ENCODE peak calls at places on chromosomes 3 and 15, in five cellular contexts. One of them, this sample, is unnamed.

GRCh38 chr3:126341755-126342150 is 15.5 kb downstream of the KLF15 start:
- DNase-seq in GM23248: no peak
- DNase-seq in thoracic aorta: no peak
- DNase-seq in stimulated activated CD4-positive, alpha-beta T cell treated with anti-CD3 and anti-CD28 coated beads, Interleukin-12 subunit alpha, Interleukin-12 subunit beta, amount 100 ng/mL, for 4 hours: no peak
- DNase-seq in GDM1: no peak
- DNase-seq in this sample: no peak

GRCh38 chr15:81516461-81516860 is 142.4 kb upstream of the TMC3 start:
- DNase-seq in stimulated activated CD4-positive, alpha-beta T cell treated with anti-CD3 and anti-CD28 coated beads, Interleukin-12 subunit alpha, Interleukin-12 subunit beta, amount 100 ng/mL, for 4 hours: no peak
- DNase-seq in thoracic aorta: no peak
- DNase-seq in GDM1: no peak
- DNase-seq in GM23248: peak
- DNase-seq in this sample: peak

GRCh38 chr3:166510382-166510781 is 673.2 kb upstream of the BCHE start:
- DNase-seq in GM23248: no peak
- DNase-seq in GDM1: no peak
- DNase-seq in stimulated activated CD4-positive, alpha-beta T cell treated with anti-CD3 and anti-CD28 coated beads, Interleukin-12 subunit alpha, Interleukin-12 subunit beta, amount 100 ng/mL, for 4 hours: no peak
- DNase-seq in thoracic aorta: no peak
- DNase-seq in this sample: no peak

GRCh38 chr15:98653686-98654085 is 5.3 kb downstream of the IGF1R start:
- DNase-seq in stimulated activated CD4-positive, alpha-beta T cell treated with anti-CD3 and anti-CD28 coated beads, Interleukin-12 subunit alpha, Interleukin-12 subunit beta, amount 100 ng/mL, for 4 hours: no peak
- DNase-seq in thoracic aorta: no peak
- DNase-seq in GDM1: no peak
- DNase-seq in GM23248: peak
- DNase-seq in this sample: no peak

GRCh38 chr15:66004618-66005262 is 135.4 kb downstream of the RAB11A start:
- DNase-seq in GDM1: no peak
- DNase-seq in stimulated activated CD4-positive, alpha-beta T cell treated with anti-CD3 and anti-CD28 coated beads, Interleukin-12 subunit alpha, Interleukin-12 subunit beta, amount 100 ng/mL, for 4 hours: no peak
- DNase-seq in GM23248: peak
- DNase-seq in thoracic aorta: no peak
- DNase-seq in this sample: peak

GRCh38 chr15:67097893-67098740 is 32.7 kb downstream of the SMAD3 start:
- DNase-seq in stimulated activated CD4-positive, alpha-beta T cell treated with anti-CD3 and anti-CD28 coated beads, Interleukin-12 subunit alpha, Interleukin-12 subunit beta, amount 100 ng/mL, for 4 hours: no peak
- DNase-seq in GM23248: peak
- DNase-seq in GDM1: peak
- DNase-seq in thoracic aorta: no peak
- DNase-seq in this sample: peak

GRCh38 chr3:194249323-194250103 is 101.6 kb downstream of the CPN2 start:
- DNase-seq in stimulated activated CD4-positive, alpha-beta T cell treated with anti-CD3 and anti-CD28 coated beads, Interleukin-12 subunit alpha, Interleukin-12 subunit beta, amount 100 ng/mL, for 4 hours: no peak
- DNase-seq in thoracic aorta: no peak
- DNase-seq in GM23248: no peak
- DNase-seq in GDM1: peak
- DNase-seq in this sample: no peak

GRCh38 chr15:98322551-98322950 is 325.8 kb upstream of the IGF1R start:
- DNase-seq in GM23248: no peak
- DNase-seq in stimulated activated CD4-positive, alpha-beta T cell treated with anti-CD3 and anti-CD28 coated beads, Interleukin-12 subunit alpha, Interleukin-12 subunit beta, amount 100 ng/mL, for 4 hours: no peak
- DNase-seq in thoracic aorta: no peak
- DNase-seq in GDM1: no peak
- DNase-seq in this sample: no peak

GRCh38 chr3:53518495-53518981 is 24.1 kb downstream of the CACNA1D start:
- DNase-seq in GDM1: no peak
- DNase-seq in GM23248: no peak
- DNase-seq in stimulated activated CD4-positive, alpha-beta T cell treated with anti-CD3 and anti-CD28 coated beads, Interleukin-12 subunit alpha, Interleukin-12 subunit beta, amount 100 ng/mL, for 4 hours: no peak
- DNase-seq in thoracic aorta: no peak
- DNase-seq in this sample: no peak

GRCh38 chr3:42088803-42089520 is 2.2 kb upstream of the TRAK1 start:
- DNase-seq in GM23248: no peak
- DNase-seq in stimulated activated CD4-positive, alpha-beta T cell treated with anti-CD3 and anti-CD28 coated beads, Interleukin-12 subunit alpha, Interleukin-12 subunit beta, amount 100 ng/mL, for 4 hours: no peak
- DNase-seq in GDM1: no peak
- DNase-seq in thoracic aorta: no peak
- DNase-seq in this sample: no peak

GRCh38 chr15:66835558-66835878 is 133.5 kb downstream of the SMAD6 start:
- DNase-seq in stimulated activated CD4-positive, alpha-beta T cell treated with anti-CD3 and anti-CD28 coated beads, Interleukin-12 subunit alpha, Interleukin-12 subunit beta, amount 100 ng/mL, for 4 hours: no peak
- DNase-seq in GM23248: peak
- DNase-seq in GDM1: no peak
- DNase-seq in thoracic aorta: no peak
- DNase-seq in this sample: no peak

GRCh38 chr3:62048577-62048976 is 324.8 kb downstream of the FEZF2 start:
- DNase-seq in thoracic aorta: no peak
- DNase-seq in GM23248: no peak
- DNase-seq in stimulated activated CD4-positive, alpha-beta T cell treated with anti-CD3 and anti-CD28 coated beads, Interleukin-12 subunit alpha, Interleukin-12 subunit beta, amount 100 ng/mL, for 4 hours: no peak
- DNase-seq in GDM1: no peak
- DNase-seq in this sample: no peak

GRCh38 chr15:93384886-93385285 is 295.9 kb upstream of the RGMA start:
- DNase-seq in GM23248: no peak
- DNase-seq in GDM1: no peak
- DNase-seq in stimulated activated CD4-positive, alpha-beta T cell treated with anti-CD3 and anti-CD28 coated beads, Interleukin-12 subunit alpha, Interleukin-12 subunit beta, amount 100 ng/mL, for 4 hours: no peak
- DNase-seq in thoracic aorta: no peak
- DNase-seq in this sample: no peak